ENCODE peak calls at places on chromosomes 1 and 21, in six cellular contexts. V is breast epithelium, Q is sigmoid colon, D is spleen, J is esophagus muscularis mucosa, N is HCT116. S is an unnamed sample.

GRCh38 chr1:232682248-232682647 is 52.3 kb upstream of the SIPA1L2 start:
- DNase-seq in V (no peak), Q (no peak), D (no peak), J (no peak), N (no peak), S (peak; percentile 79)

GRCh38 chr1:25193151-25193742 is 39.1 kb downstream of the SYF2 start:
- DNase-seq in V (no peak), Q (no peak), D (no peak), J (no peak), N (no peak), S (peak; percentile 34)

GRCh38 chr21:35226302-35226701 is 177.2 kb upstream of the RUNX1 start:
- DNase-seq in V (peak; percentile 54), Q (no peak), D (no peak), J (no peak), N (no peak), S (no peak)

GRCh38 chr1:219324629-219325367 is 151.1 kb downstream of the LYPLAL1 start:
- DNase-seq in V (no peak), Q (no peak), D (no peak), J (no peak), N (peak; percentile 61), S (no peak)

GRCh38 chr1:145858238-145858936 is 494 bp downstream of the PIAS3 start:
- DNase-seq in V (peak; percentile 61), Q (peak; percentile 83), D (peak; percentile 88), J (no peak), N (no peak), S (peak; percentile 75)

GRCh38 chr21:42548687-42549406 is 35.2 kb downstream of the SLC37A1 start:
- DNase-seq in V (no peak), Q (peak; percentile 32), D (peak; percentile 50), J (no peak), N (no peak), S (no peak)

GRCh38 chr1:116855220-116855619 is 54.5 kb upstream of the PTGFRN start:
- DNase-seq in V (peak; percentile 21), Q (peak; percentile 72), D (no peak), J (no peak), N (no peak), S (peak; percentile 20)

GRCh38 chr1:106207185-106207584 is 849.3 kb upstream of the PRMT6 start:
- DNase-seq in V (no peak), Q (no peak), D (no peak), J (no peak), N (no peak), S (no peak)

GRCh38 chr1:207022996-207023679 is 9.4 kb downstream of the C1orf116 start:
- DNase-seq in V (no peak), Q (no peak), D (no peak), J (peak; percentile 64), N (no peak), S (no peak)

GRCh38 chr1:186482661-186483255 is 21.8 kb upstream of the PDC start:
- DNase-seq in V (peak; percentile 26), Q (peak; percentile 67), D (no peak), J (no peak), N (peak; percentile 59), S (peak; percentile 25)

GRCh38 chr21:16741228-16741665 is 771.6 kb upstream of the CXADR start:
- DNase-seq in V (no peak), Q (no peak), D (no peak), J (no peak), N (no peak), S (no peak)

GRCh38 chr1:62286778-62287224 is 32.4 kb downstream of the KANK4 start:
- DNase-seq in V (no peak), Q (no peak), D (peak; percentile 59), J (no peak), N (no peak), S (peak; percentile 37)

GRCh38 chr1:85264150-85264549 is 4.7 kb upstream of the C1orf52 start:
- DNase-seq in V (no peak), Q (no peak), D (no peak), J (no peak), N (no peak), S (no peak)

GRCh38 chr1:86779308-86780191 is 75.2 kb downstream of the SH3GLB1 start:
- DNase-seq in V (no peak), Q (no peak), D (no peak), J (no peak), N (no peak), S (no peak)

GRCh38 chr1:24374891-24375786 is 38.4 kb downstream of the STPG1 start:
- DNase-seq in V (no peak), Q (no peak), D (no peak), J (no peak), N (no peak), S (no peak)

GRCh38 chr1:65020774-65021173 is 54.4 kb upstream of the JAK1 start:
- DNase-seq in V (no peak), Q (no peak), D (no peak), J (no peak), N (no peak), S (no peak)

GRCh38 chr1:1883092-1883858 is 7.6 kb downstream of the GNB1 start:
- DNase-seq in V (no peak), Q (no peak), D (no peak), J (no peak), N (no peak), S (no peak)

GRCh38 chr1:119071321-119071720 is 69.1 kb downstream of the WARS2 start:
- DNase-seq in V (no peak), Q (no peak), D (no peak), J (no peak), N (no peak), S (no peak)

GRCh38 chr21:43299441-43300277 is 127.3 kb downstream of the SIK1 start:
- DNase-seq in V (no peak), Q (no peak), D (peak; percentile 74), J (no peak), N (no peak), S (no peak)

GRCh38 chr1:45448357-45448756 is 42.6 kb downstream of the TESK2 start:
- DNase-seq in V (no peak), Q (no peak), D (no peak), J (no peak), N (no peak), S (no peak)

GRCh38 chr1:9558271-9558945 is 19.1 kb downstream of the SLC25A33 start:
- DNase-seq in V (no peak), Q (peak; percentile 62), D (no peak), J (no peak), N (no peak), S (no peak)

GRCh38 chr1:9558946-9559545 is 19.8 kb downstream of the SLC25A33 start:
- DNase-seq in V (no peak), Q (peak; percentile 45), D (no peak), J (no peak), N (no peak), S (no peak)

GRCh38 chr1:9557624-9558023 is 18.4 kb downstream of the SLC25A33 start:
- DNase-seq in V (no peak), Q (peak; percentile 10), D (no peak), J (no peak), N (no peak), S (no peak)

GRCh38 chr1:9559673-9560072 is 20.4 kb downstream of the SLC25A33 start:
- DNase-seq in V (no peak), Q (peak; percentile 52), D (no peak), J (no peak), N (no peak), S (no peak)

GRCh38 chr1:9561429-9561828 is 22.2 kb downstream of the SLC25A33 start:
- DNase-seq in V (no peak), Q (peak; percentile 73), D (no peak), J (no peak), N (no peak), S (peak; percentile 45)
- TF ChIP-seq POLR2AphosphoS5 in V (peak; percentile 30), Q (peak; percentile 70), D (no peak), J (peak; percentile 71), N (no peak), S (peak; percentile 67)

DNA sequence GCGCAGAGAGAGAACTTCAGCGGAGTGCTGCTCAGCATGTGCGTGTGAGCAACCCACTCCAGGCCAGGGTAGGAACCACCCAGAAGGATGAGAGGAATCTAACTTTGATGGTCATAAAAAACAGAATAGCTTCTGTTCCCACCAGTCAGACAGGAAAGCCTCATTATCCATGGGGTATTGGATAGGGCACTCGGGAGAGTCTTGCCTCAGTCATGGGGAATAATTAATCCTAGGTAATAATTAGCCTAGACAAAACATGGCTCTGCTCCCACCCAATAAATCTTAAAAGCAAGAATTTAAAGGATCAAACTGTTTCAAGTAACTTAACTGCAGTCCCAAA is 35.3 kb downstream of the LDLRAD1 start:
- DNase-seq in V (no peak), Q (no peak), D (no peak), J (no peak), N (no peak), S (no peak)
- TF ChIP-seq POLR2A in V (no peak), Q (no peak), D (no peak), J (no peak), N (no peak), S (no peak)

DNA sequence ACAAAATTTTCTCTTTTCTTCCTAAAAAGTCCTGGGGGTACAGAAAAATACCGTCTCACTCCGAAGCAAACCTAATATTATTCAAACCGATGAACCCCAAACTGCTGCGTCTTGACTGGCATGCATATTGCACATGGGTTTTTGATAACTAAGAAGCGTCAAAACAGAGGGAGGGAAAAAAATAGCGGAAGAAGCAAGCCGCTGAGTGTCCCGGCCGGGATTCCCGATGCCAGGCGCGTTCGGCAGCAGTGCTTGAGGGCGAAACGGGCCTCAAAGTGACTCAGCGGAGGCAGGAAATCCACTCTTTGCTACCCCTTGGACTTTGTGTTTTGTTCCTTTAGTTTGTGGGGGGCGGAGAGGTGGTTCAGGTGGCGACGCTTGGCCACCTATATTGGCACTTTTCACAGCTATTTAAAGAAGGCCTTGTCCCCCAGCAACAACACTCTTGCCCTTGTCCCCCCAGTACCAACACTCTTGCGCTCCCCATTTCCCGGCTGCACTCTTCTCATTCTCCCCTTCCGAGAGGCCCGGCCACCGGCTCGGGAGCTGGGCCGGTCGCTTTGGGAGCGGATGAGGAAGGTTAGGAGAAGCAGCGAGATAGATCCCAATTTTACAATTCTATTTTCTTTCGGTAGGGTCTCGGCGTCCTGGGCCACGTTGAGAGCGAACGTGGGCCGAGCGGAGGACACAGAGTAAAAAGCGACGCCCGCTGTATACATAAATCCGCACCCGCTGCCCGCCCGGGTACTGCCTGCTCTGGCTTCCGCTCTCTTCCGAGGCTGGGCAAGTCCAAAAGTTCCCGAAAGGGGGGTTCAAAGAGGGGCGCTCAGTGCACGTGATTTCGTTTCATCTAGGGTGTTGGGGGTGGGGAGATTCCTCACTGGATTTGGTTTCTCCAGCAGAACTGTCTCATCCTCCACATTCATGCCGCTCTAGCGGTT is 2.5 kb downstream of the LMX1A start:
- DNase-seq in V (no peak), Q (no peak), D (no peak), J (peak; percentile 79), N (no peak), S (no peak)
- H3K4me3 ChIP-seq in V (peak overlapping the region; percentile 8), Q (no peak overlapping the region), D (no peak overlapping the region), J (no peak overlapping the region), N (no peak overlapping the region), S (no peak overlapping the region)

DNA sequence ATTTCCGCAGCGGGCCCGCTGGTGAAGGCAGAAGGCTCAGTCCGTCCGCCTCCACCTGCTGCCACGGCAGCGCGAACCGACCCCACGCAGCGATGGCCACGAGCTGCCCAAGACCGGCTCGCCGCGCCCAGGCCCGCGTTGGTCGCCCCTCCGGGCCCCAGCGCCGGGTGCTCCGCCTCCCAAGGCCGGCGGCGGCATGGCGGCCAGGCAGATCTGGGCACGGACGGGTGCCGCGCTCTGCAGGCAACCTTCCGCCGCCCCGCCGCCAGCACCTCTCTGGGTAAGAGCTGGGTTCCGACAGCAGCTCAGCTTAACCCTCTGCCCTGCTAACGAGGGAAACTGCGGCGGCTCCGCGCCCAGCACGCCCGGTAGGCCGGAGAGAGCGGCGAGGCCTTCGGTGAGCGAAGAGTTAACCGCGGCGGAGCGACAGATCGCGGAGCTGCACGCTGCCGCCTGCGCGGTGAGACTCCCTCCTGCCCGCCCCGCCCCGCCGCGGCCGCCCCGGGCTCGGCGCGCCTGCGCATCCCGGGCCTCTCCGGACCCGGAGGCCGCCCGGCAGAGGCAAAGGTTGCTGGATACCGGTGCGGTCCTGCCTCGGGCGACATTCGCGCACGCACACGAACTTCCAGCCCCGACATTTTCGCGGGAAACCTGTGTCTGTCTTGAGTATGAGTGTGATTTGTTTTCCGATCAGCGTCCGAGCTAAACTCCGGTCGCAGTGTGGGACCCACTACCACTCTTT is at the start of gene C1orf53:
- DNase-seq in V (peak; percentile 60), Q (peak; percentile 88), D (peak; percentile 96), J (no peak), N (peak; percentile 63), S (peak; percentile 91)
- TF ChIP-seq POLR2AphosphoS5 in V (peak; percentile 33), Q (peak; percentile 63), D (peak; percentile 49), J (peak; percentile 67), N (peak; percentile 90), S (no peak)

S was measured in transverse colon.